ENCODE peak calls at places on chromosomes 6 and 20, in six cellular contexts. H is endothelial cell, Z is ovary, L is GM23338, Y is adrenal gland, O is B cell. R is an unnamed sample.
A peak's percentile ranks its signal among the peaks of the same experiment; 100 is the strongest.

GRCh38 chr20:39111359-39112195 is 149.4 kb downstream of the DHX35 start:
- DNase-seq in H (no peak), Z (no peak), L (no peak), Y (no peak), O (no peak), R (no peak)

GRCh38 chr20:44527716-44528199 is 5.9 kb upstream of the SERINC3 start:
- DNase-seq in H (no peak), Z (no peak), L (no peak), Y (no peak), O (no peak), R (no peak)

GRCh38 chr20:25282796-25283195 is 34.9 kb downstream of the PYGB start:
- DNase-seq in H (no peak), Z (no peak), L (no peak), Y (no peak), O (no peak), R (no peak)

GRCh38 chr6:143061597-143062385 is 1.1 kb downstream of the AIG1 start:
- DNase-seq in H (no peak), Z (no peak), L (no peak), Y (no peak), O (no peak), R (no peak)

GRCh38 chr6:144566868-144567615 is 281.9 kb downstream of the UTRN start:
- DNase-seq in H (no peak), Z (no peak), L (no peak), Y (no peak), O (no peak), R (no peak)

GRCh38 chr20:3146732-3147341 is 12.8 kb downstream of the FASTKD5 start:
- DNase-seq in H (no peak), Z (no peak), L (no peak), Y (no peak), O (no peak), R (no peak)

GRCh38 chr6:163335671-163336545 is 78.6 kb upstream of the QKI start:
- DNase-seq in H (peak; percentile 86), Z (peak; percentile 47), L (peak; percentile 25), Y (peak; percentile 67), O (no peak), R (no peak)

GRCh38 chr6:16933532-16933931 is 168.3 kb upstream of the STMND1 start:
- DNase-seq in H (no peak), Z (no peak), L (no peak), Y (no peak), O (no peak), R (no peak)

GRCh38 chr6:145814035-145814500 is 527 bp downstream of the FBXO30 start:
- DNase-seq in H (no peak), Z (no peak), L (peak; percentile 53), Y (peak; percentile 49), O (peak; percentile 7), R (no peak)

GRCh38 chr6:6730831-6731230 is 142.3 kb downstream of the LY86 start:
- DNase-seq in H (no peak), Z (no peak), L (no peak), Y (peak; percentile 83), O (no peak), R (no peak)

GRCh38 chr6:73680289-73680688 is 15.7 kb upstream of the CD109 start:
- DNase-seq in H (no peak), Z (no peak), L (no peak), Y (no peak), O (no peak), R (no peak)

GRCh38 chr6:161455848-161456247 is 182.0 kb upstream of the AGPAT4 start:
- DNase-seq in H (no peak), Z (no peak), L (no peak), Y (no peak), O (no peak), R (no peak)

GRCh38 chr6:7910654-7911344 is at the start of gene TXNDC5:
- DNase-seq in H (peak; percentile 74), Z (peak; percentile 87), L (peak; percentile 82), Y (peak; percentile 80), O (peak; percentile 98), R (peak; percentile 85)

GRCh38 chr20:2846698-2847097 is 6.2 kb downstream of the VPS16 start:
- DNase-seq in H (no peak), Z (no peak), L (no peak), Y (no peak), O (no peak), R (no peak)

GRCh38 chr6:145148392-145149175 is 586.7 kb downstream of the EPM2A start:
- DNase-seq in H (no peak), Z (no peak), L (peak; percentile 25), Y (peak; percentile 83), O (no peak), R (no peak)

GRCh38 chr6:17987576-17988421 is at the start of gene KIF13A:
- DNase-seq in H (peak; percentile 74), Z (peak; percentile 82), L (peak; percentile 68), Y (peak; percentile 71), O (peak; percentile 91), R (peak; percentile 78)

GRCh38 chr20:33791959-33792597 is 19.1 kb upstream of the CHMP4B start:
- DNase-seq in H (peak; percentile 67), Z (peak; percentile 56), L (peak; percentile 70), Y (peak; percentile 42), O (peak; percentile 70), R (peak; percentile 81)

GRCh38 chr20:49762940-49763766 is 49.5 kb upstream of the B4GALT5 start:
- DNase-seq in H (no peak), Z (no peak), L (peak; percentile 32), Y (no peak), O (no peak), R (no peak)

GRCh38 chr6:14881399-14881798 is 364.5 kb upstream of the JARID2 start:
- DNase-seq in H (no peak), Z (no peak), L (no peak), Y (no peak), O (no peak), R (no peak)

GRCh38 chr6:105567140-105567539 is 164.3 kb upstream of the PREP start:
- DNase-seq in H (no peak), Z (no peak), L (no peak), Y (no peak), O (no peak), R (no peak)

GRCh38 chr6:31070711-31071197 is 41.6 kb downstream of the C6orf15 start:
- DNase-seq in H (peak; percentile 26), Z (peak; percentile 58), L (peak; percentile 86), Y (peak; percentile 53), O (no peak), R (no peak)

GRCh38 chr6:43762410-43762768 is 7.6 kb upstream of the VEGFA start:
- DNase-seq in H (no peak), Z (peak; percentile 20), L (no peak), Y (no peak), O (no peak), R (no peak)

GRCh38 chr6:21914121-21914973 is 320.8 kb downstream of the SOX4 start:
- DNase-seq in H (no peak), Z (no peak), L (no peak), Y (peak; percentile 95), O (no peak), R (no peak)

DNA sequence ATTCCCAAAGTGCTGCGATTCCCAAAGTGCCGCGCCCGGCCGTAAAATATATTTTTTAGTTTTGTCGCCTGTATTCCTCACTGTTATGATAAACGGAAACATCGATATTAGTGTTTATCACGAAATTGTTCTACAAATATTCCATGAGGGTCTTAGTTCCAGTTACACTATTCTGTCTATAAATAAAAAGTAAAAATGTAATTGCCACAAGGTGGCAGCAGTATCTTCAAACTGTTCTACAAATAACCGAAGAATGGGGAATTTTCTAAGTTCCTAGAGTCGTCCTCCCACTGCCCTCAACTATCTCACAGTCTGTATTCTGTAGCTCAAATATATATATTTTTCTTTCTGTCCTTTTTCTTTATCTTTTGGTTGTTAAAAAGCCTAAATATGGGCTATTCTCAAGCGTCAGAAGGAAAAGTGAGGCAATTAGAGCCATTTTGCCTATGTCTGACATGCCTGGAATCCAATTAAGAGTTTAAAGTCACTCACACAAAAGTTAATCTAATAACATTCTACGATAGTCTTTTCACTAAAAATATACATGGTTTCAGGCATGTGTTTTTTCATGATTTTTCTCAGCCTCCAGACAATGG is 14.1 kb upstream of the FAM162B start:
- DNase-seq in H (no peak), Z (no peak), L (peak; percentile 85), Y (no peak), O (no peak), R (no peak)
- TF ChIP-seq CTCF in H (peak; percentile 72), Z (no peak), L (peak; percentile 72), Y (peak; percentile 65), O (peak; percentile 40), R (peak; percentile 79)

DNA sequence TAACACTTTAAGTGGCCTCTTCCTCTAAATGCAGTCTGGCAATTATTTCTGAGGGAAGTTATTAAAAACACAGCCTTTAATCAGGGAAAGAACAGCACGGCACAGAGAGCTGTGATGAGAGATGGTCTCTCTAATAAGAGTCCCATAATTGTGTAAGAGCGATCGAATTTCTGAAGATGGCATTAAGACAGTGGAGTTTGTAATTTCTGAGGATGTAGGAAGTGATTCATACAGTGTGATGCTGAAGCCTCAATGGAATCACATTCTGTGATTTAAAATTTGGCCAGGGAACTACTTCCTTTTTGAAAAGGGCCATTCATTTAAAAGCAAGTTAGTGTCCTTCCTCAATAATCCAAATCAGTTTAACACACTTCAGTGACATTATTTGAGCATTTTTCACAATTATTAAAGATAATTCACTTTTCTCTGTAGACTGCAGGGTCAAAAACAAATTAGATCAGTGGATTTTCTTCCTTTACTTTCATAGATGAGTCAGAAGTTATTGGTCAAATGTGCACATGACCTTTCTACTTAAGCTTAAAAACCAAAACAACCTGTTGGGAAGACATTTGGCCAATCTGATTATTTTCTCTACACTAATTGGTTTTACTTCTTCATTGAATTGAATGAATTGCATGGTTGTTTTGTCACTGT is 52.3 kb upstream of the EDN3 start:
- DNase-seq in H (no peak), Z (no peak), L (no peak), Y (no peak), O (no peak), R (no peak)
- TF ChIP-seq CTCF in H (no peak), Z (no peak), L (no peak), Y (no peak), O (no peak), R (no peak)

GRCh38 chr20:36507746-36508145 is 33.6 kb upstream of the MYL9 start:
- DNase-seq in H (no peak), Z (no peak), L (no peak), Y (no peak), O (no peak), R (no peak)

GRCh38 chr20:36501367-36502006 is 39.8 kb upstream of the MYL9 start:
- DNase-seq in H (no peak), Z (no peak), L (no peak), Y (no peak), O (no peak), R (no peak)

GRCh38 chr20:36504295-36504694 is 37.0 kb upstream of the MYL9 start:
- DNase-seq in H (no peak), Z (no peak), L (no peak), Y (no peak), O (no peak), R (no peak)

GRCh38 chr20:36506253-36506652 is 35.1 kb upstream of the MYL9 start:
- DNase-seq in H (no peak), Z (peak; percentile 1), L (peak; percentile 45), Y (no peak), O (no peak), R (no peak)
- TF ChIP-seq CTCF in H (no peak), Z (no peak), L (peak; percentile 49), Y (peak; percentile 26), O (peak; percentile 50), R (no peak)

DNA sequence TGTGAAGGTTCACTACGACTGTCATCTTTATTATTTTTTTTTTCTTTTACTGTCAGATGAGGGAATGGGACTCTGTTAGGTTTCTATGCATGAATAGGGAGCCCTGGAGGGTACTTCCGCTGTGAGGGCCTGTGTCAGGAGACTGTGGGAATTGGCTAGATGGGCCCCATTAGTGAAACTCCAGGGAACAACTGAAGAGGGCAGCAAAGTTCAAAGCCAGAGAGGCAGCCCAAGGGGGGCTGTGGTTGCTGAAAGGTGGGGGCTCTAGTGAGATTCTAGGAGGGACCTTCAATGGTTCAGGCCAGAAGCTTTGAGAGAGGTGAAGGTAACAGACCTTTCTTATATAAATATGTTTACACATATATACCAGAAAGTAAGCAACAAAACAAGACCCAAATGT is 13.2 kb upstream of the EPB41L1 start:
- DNase-seq in H (no peak), Z (no peak), L (no peak), Y (no peak), O (no peak), R (no peak)
- TF ChIP-seq CTCF in H (no peak), Z (no peak), L (peak; percentile 28), Y (no peak), O (no peak), R (peak; percentile 35)